ENCODE peak calls at places on chromosome 16, in nine cellular contexts. J is stimulated activated CD4-positive, alpha-beta T cell treated with anti-CD3 and anti-CD28 coated beads, Interleukin-15, amount 100 ng/mL, for 1 hour; P is MCF 10A; S is fibroblast of mammary gland; L is caudate nucleus; U is sciatic nerve; V is HTR-8/SVneo; O is activated T-helper 1 cell treated with anti-CD3 and anti-CD28 coated beads, Interleukin-2, amount 50 U/mL, for 16 hours; R is PC-3. W is an unnamed sample.

GRCh38 chr16:85989376-85989775 is 90.4 kb downstream of the IRF8 start:
- DNase-seq in J (no peak), P (no peak), S (no peak), L (no peak), U (peak), V (no peak), O (no peak), R (no peak), W (no peak)

GRCh38 chr16:81675662-81676535 is 103.2 kb upstream of the PLCG2 start:
- DNase-seq in J (no peak), P (no peak), S (no peak), L (no peak), U (no peak), V (no peak), O (no peak), R (no peak), W (no peak)

GRCh38 chr16:31112711-31113419 is 4.6 kb upstream of the KAT8 start:
- DNase-seq in J (no peak), P (no peak), S (no peak), L (no peak), U (no peak), V (no peak), O (no peak), R (no peak), W (no peak)

GRCh38 chr16:2979669-2980226 is 498 bp downstream of the PKMYT1 start:
- DNase-seq in J (no peak), P (no peak), S (no peak), L (no peak), U (no peak), V (no peak), O (no peak), R (no peak), W (no peak)

GRCh38 chr16:23679274-23679985 is 741 bp downstream of the PLK1 start:
- DNase-seq in J (no peak), P (peak), S (peak), L (no peak), U (no peak), V (peak), O (no peak), R (peak), W (peak)

GRCh38 chr16:66255647-66256046 is 110.8 kb upstream of the CDH5 start:
- DNase-seq in J (no peak), P (no peak), S (no peak), L (no peak), U (peak), V (no peak), O (no peak), R (no peak), W (no peak)

GRCh38 chr16:49049644-49050043 is 232.0 kb downstream of the CBLN1 start:
- DNase-seq in J (no peak), P (no peak), S (no peak), L (no peak), U (no peak), V (no peak), O (no peak), R (no peak), W (no peak)

GRCh38 chr16:10922328-10923145 is 19.7 kb downstream of the DEXI start:
- DNase-seq in J (no peak), P (peak), S (peak), L (no peak), U (no peak), V (no peak), O (no peak), R (no peak), W (no peak)

GRCh38 chr16:75627856-75628255 is 4.8 kb upstream of the ADAT1 start:
- DNase-seq in J (no peak), P (no peak), S (no peak), L (no peak), U (no peak), V (no peak), O (no peak), R (no peak), W (no peak)

GRCh38 chr16:57209780-57210179 is 23.7 kb downstream of the RSPRY1 start:
- DNase-seq in J (no peak), P (no peak), S (no peak), L (no peak), U (no peak), V (no peak), O (no peak), R (no peak), W (no peak)

GRCh38 chr16:21684199-21684598 is 20.4 kb downstream of the OTOA start:
- DNase-seq in J (peak), P (peak), S (peak), L (no peak), U (peak), V (no peak), O (no peak), R (no peak), W (no peak)

GRCh38 chr16:349211-349610 is 3.3 kb downstream of the AXIN1 start:
- DNase-seq in J (no peak), P (no peak), S (no peak), L (no peak), U (no peak), V (no peak), O (no peak), R (no peak), W (no peak)

GRCh38 chr16:9090101-9090959 is 1.1 kb upstream of the HAPSTR1 start:
- DNase-seq in J (peak), P (no peak), S (no peak), L (peak), U (peak), V (no peak), O (peak), R (peak), W (no peak)

W was measured in RWPE1.